ENCODE peak calls at places on chromosome 5, in six cellular contexts. D is H9, X is neuronal stem cell, O is IMR-90, H is trophoblast cell, A is H1. I is an unnamed sample.
A peak's percentile ranks its signal among the peaks of the same experiment; 100 is the strongest.

GRCh38 chr5:133754575-133755169 is 142.3 kb upstream of the FSTL4 start:
- DNase-seq in D (peak; percentile 52), X (peak; percentile 14), O (peak; percentile 7), H (peak; percentile 31), A (peak; percentile 9), I (peak; percentile 13)

GRCh38 chr5:93378073-93378472 is 202.9 kb downstream of the NR2F1-AS1 start:
- DNase-seq in D (no peak), X (no peak), O (peak; percentile 95), H (no peak), A (no peak), I (peak; percentile 73)

GRCh38 chr5:78554595-78554994 is 94.0 kb downstream of the LHFPL2 start:
- DNase-seq in D (no peak), X (no peak), O (no peak), H (no peak), A (no peak), I (no peak)

GRCh38 chr5:126961702-126962101 is 68.7 kb downstream of the MARCHF3 start:
- DNase-seq in D (no peak), X (no peak), O (peak; percentile 66), H (peak; percentile 10), A (no peak), I (peak; percentile 88)

GRCh38 chr5:169827769-169828168 is 152.5 kb downstream of the INSYN2B start:
- DNase-seq in D (no peak), X (no peak), O (peak; percentile 14), H (no peak), A (no peak), I (no peak)

GRCh38 chr5:68872088-68872842 is 221.5 kb upstream of the SLC30A5 start:
- DNase-seq in D (no peak), X (peak; percentile 44), O (no peak), H (no peak), A (no peak), I (no peak)

GRCh38 chr5:13448843-13449242 is 495.6 kb downstream of the DNAH5 start:
- DNase-seq in D (no peak), X (no peak), O (no peak), H (no peak), A (no peak), I (no peak)

GRCh38 chr5:138945421-138946240 is 70.5 kb upstream of the LRRTM2 start:
- DNase-seq in D (peak; percentile 62), X (peak; percentile 88), O (no peak), H (no peak), A (no peak), I (no peak)

GRCh38 chr5:35129921-35130485 is 82.3 kb upstream of the AGXT2 start:
- DNase-seq in D (no peak), X (no peak), O (peak; percentile 65), H (peak; percentile 54), A (no peak), I (peak; percentile 19)

GRCh38 chr5:106321242-106321641 is 1349.5 kb downstream of the EFNA5 start:
- DNase-seq in D (no peak), X (no peak), O (no peak), H (peak; percentile 13), A (no peak), I (no peak)

GRCh38 chr5:78563621-78564020 is 85.0 kb downstream of the LHFPL2 start:
- DNase-seq in D (no peak), X (no peak), O (no peak), H (peak; percentile 68), A (no peak), I (no peak)

GRCh38 chr5:137891849-137892248 is 2.6 kb downstream of the PKD2L2 start:
- DNase-seq in D (no peak), X (no peak), O (no peak), H (no peak), A (no peak), I (no peak)

GRCh38 chr5:103490340-103490739 is 72.2 kb downstream of the NUDT12 start:
- DNase-seq in D (no peak), X (no peak), O (no peak), H (no peak), A (no peak), I (no peak)

GRCh38 chr5:61653802-61654580 is 321.9 kb downstream of the ZSWIM6 start:
- DNase-seq in D (no peak), X (no peak), O (no peak), H (no peak), A (no peak), I (no peak)

GRCh38 chr5:107578051-107578635 is 92.6 kb downstream of the EFNA5 start:
- DNase-seq in D (no peak), X (no peak), O (no peak), H (no peak), A (no peak), I (no peak)

GRCh38 chr5:73278693-73279092 is 105.7 kb downstream of the TMEM174 start:
- DNase-seq in D (no peak), X (no peak), O (no peak), H (no peak), A (no peak), I (no peak)

GRCh38 chr5:131230406-131230805 is 33.4 kb upstream of the CDC42SE2 start:
- DNase-seq in D (peak; percentile 33), X (no peak), O (no peak), H (no peak), A (no peak), I (no peak)

GRCh38 chr5:90940227-90940995 is 381.8 kb downstream of the ADGRV1 start:
- DNase-seq in D (peak; percentile 61), X (peak; percentile 50), O (peak; percentile 60), H (peak; percentile 34), A (peak; percentile 9), I (peak; percentile 35)

GRCh38 chr5:31722111-31722510 is 83.2 kb downstream of the PDZD2 start:
- DNase-seq in D (no peak), X (no peak), O (no peak), H (no peak), A (no peak), I (no peak)

GRCh38 chr5:98637607-98638006 is 135.9 kb upstream of the RGMB start:
- DNase-seq in D (no peak), X (no peak), O (no peak), H (no peak), A (no peak), I (no peak)

GRCh38 chr5:169083394-169084018 is 217.4 kb downstream of the SLIT3 start:
- DNase-seq in D (no peak), X (no peak), O (no peak), H (no peak), A (no peak), I (no peak)

GRCh38 chr5:51472472-51472871 is 89.2 kb downstream of the ISL1 start:
- DNase-seq in D (no peak), X (no peak), O (no peak), H (no peak), A (no peak), I (no peak)

GRCh38 chr5:139275536-139276297 is 17.8 kb upstream of the MATR3 start:
- DNase-seq in D (no peak), X (no peak), O (no peak), H (no peak), A (no peak), I (no peak)

GRCh38 chr5:17713301-17713700 is 79.0 kb downstream of the TAF11L14 start:
- DNase-seq in D (no peak), X (no peak), O (no peak), H (no peak), A (no peak), I (no peak)

GRCh38 chr5:42467981-42468524 is 44.8 kb downstream of the GHR start:
- DNase-seq in D (no peak), X (no peak), O (no peak), H (no peak), A (no peak), I (no peak)

GRCh38 chr5:167578977-167579700 is 712.3 kb upstream of the WWC1 start:
- DNase-seq in D (no peak), X (no peak), O (peak; percentile 59), H (no peak), A (no peak), I (no peak)

GRCh38 chr5:159560073-159560472 is 229.8 kb upstream of the IL12B start:
- DNase-seq in D (no peak), X (no peak), O (no peak), H (no peak), A (no peak), I (no peak)

GRCh38 chr5:59193616-59194319 is 610.9 kb downstream of the RAB3C start:
- DNase-seq in D (no peak), X (no peak), O (peak; percentile 94), H (peak; percentile 96), A (no peak), I (peak; percentile 98)

GRCh38 chr5:178377583-178378270 is 145.1 kb upstream of the PHYKPL start:
- DNase-seq in D (no peak), X (no peak), O (no peak), H (no peak), A (no peak), I (no peak)
- H3K27me3 ChIP-seq in D (no peaks in the 10 kb centered on the region), X (no peaks in the 10 kb centered on the region), O (no peaks in the 10 kb centered on the region), H (no peaks in the 10 kb centered on the region), A (no peaks in the 10 kb centered on the region), I (peaks cover 21% of the 10 kb centered on the region)

GRCh38 chr5:157924490-157924889 is 65.5 kb upstream of the CLINT1 start:
- DNase-seq in D (no peak), X (no peak), O (no peak), H (no peak), A (no peak), I (no peak)
- H2AK5ac ChIP-seq in D (no peak overlapping the region), X (no peak overlapping the region), O (no peak overlapping the region), H (no peak overlapping the region), A (no peak overlapping the region), I (no peak overlapping the region)

GRCh38 chr5:172939561-172939960 is 19.7 kb upstream of the RPL26L1 start:
- DNase-seq in D (no peak), X (no peak), O (peak; percentile 39), H (no peak), A (no peak), I (no peak)
- H3K14ac ChIP-seq in D (no peak overlapping the region), X (peak overlapping the region; percentile 38), O (no peak overlapping the region), H (no peak overlapping the region), A (no peak overlapping the region), I (no peak overlapping the region)

DNA sequence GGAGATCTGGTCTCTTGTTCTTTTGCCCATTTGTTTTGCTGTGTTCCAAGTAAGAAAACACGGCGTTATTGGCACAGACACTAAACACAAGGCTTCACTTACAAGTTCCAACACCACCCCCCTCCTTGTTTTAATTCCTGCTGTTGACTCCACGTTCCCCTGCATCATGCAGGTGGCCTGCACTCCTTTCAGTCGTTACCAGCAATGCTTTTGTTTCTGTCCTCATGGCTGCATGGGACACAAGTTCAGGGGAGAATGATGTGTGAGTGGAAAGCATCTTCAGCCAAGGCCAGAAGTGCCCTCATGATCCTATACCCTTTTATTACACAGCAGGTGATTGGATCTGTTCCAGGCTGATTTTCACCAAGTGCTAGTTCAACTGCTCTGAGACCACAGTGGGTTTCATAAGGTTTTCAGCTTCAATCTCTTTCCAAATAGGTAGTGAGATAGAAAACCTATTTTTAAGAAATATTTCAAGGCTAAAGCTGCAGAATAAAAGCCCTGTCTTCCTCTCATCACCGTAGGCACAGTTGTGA is 609.1 kb downstream of the IRX1 start:
- DNase-seq in D (no peak), X (no peak), O (no peak), H (no peak), A (no peak), I (no peak)
- H3K27me3 ChIP-seq in D (no peaks in the 10 kb centered on the region), X (no peaks in the 10 kb centered on the region), O (no peaks in the 10 kb centered on the region), H (no peaks in the 10 kb centered on the region), A (no peaks in the 10 kb centered on the region), I (no peaks in the 10 kb centered on the region)